ENCODE peak calls at places on chromosomes 6 and 20, in seven cellular contexts. E is retinal pigment epithelial cell; J is HFFc6; V is AG08395; F is hippocampal formation; B is astrocyte of the spinal cord; X is CD4-positive, alpha-beta T cell. N is an unnamed sample.

GRCh38 chr6:134295953-134296553 is 21.9 kb downstream of the SGK1 start:
- DNase-seq in B (peak; percentile 97), E (peak; percentile 60), X (no peak), V (peak; percentile 95), J (peak; percentile 97), F (peak; percentile 26), N (no peak)

GRCh38 chr6:25215881-25216280 is 63.3 kb upstream of the CARMIL1 start:
- DNase-seq in J (no peak), X (no peak), F (no peak), V (no peak), B (no peak), E (no peak), N (no peak)

GRCh38 chr20:38536310-38536709 is 44.7 kb upstream of the ADIG start:
- DNase-seq in V (peak; percentile 5), E (no peak), F (no peak), B (peak; percentile 9), X (no peak), J (peak; percentile 78), N (no peak)

GRCh38 chr6:151240861-151241642 is 1.3 kb downstream of the AKAP12 start:
- DNase-seq in F (peak; percentile 21), V (peak; percentile 57), X (no peak), E (peak; percentile 28), J (peak; percentile 16), B (peak; percentile 83), N (no peak)

GRCh38 chr6:72552938-72553337 is 68.9 kb upstream of the KCNQ5 start:
- DNase-seq in V (peak; percentile 17), F (no peak), B (peak; percentile 9), J (peak; percentile 68), X (no peak), E (no peak), N (no peak)

GRCh38 chr6:166473886-166474596 is 91.3 kb upstream of the MPC1 start:
- DNase-seq in V (no peak), F (no peak), E (no peak), B (no peak), J (no peak), X (no peak), N (no peak)

GRCh38 chr6:76876922-76877553 is 586.3 kb downstream of the HTR1B start:
- DNase-seq in V (no peak), J (no peak), X (no peak), B (peak; percentile 38), E (no peak), F (no peak), N (no peak)

GRCh38 chr20:44856847-44857448 is 28.6 kb upstream of the YWHAB start:
- DNase-seq in V (no peak), B (no peak), F (no peak), X (no peak), J (no peak), E (no peak), N (no peak)

GRCh38 chr20:41175201-41175651 is 37.9 kb downstream of the PLCG1 start:
- DNase-seq in E (no peak), F (no peak), J (no peak), X (no peak), V (no peak), B (no peak), N (no peak)

GRCh38 chr6:4381379-4381778 is 246.0 kb upstream of the ECI2 start:
- DNase-seq in X (no peak), J (no peak), V (no peak), F (no peak), B (no peak), E (no peak), N (no peak)

GRCh38 chr6:13355043-13355945 is 27.0 kb upstream of the TBC1D7 start:
- DNase-seq in B (peak; percentile 97), X (no peak), V (peak; percentile 88), F (no peak), J (peak; percentile 96), E (peak; percentile 83), N (no peak)

GRCh38 chr6:32785781-32786533 is 22.6 kb upstream of the HLA-DQB2 start:
- DNase-seq in V (peak; percentile 61), J (peak; percentile 45), B (peak; percentile 52), F (peak; percentile 14), X (no peak), E (peak; percentile 9), N (no peak)

GRCh38 chr20:41044409-41045062 is 15.9 kb downstream of the TOP1 start:
- DNase-seq in V (no peak), F (no peak), B (no peak), E (no peak), J (no peak), X (no peak), N (no peak)

GRCh38 chr6:151399679-151400078 is 8.3 kb upstream of the ZBTB2 start:
- DNase-seq in V (no peak), X (no peak), F (no peak), J (no peak), B (no peak), E (no peak), N (no peak)

GRCh38 chr6:7528565-7528964 is 12.9 kb upstream of the DSP start:
- DNase-seq in B (peak; percentile 50), J (peak; percentile 84), X (no peak), E (no peak), F (no peak), V (peak; percentile 70), N (no peak)

GRCh38 chr20:24658920-24659660 is 189.7 kb downstream of the SYNDIG1 start:
- DNase-seq in B (no peak), E (no peak), X (no peak), J (no peak), V (no peak), F (peak; percentile 45), N (no peak)

GRCh38 chr6:145878591-145879295 is 64.1 kb upstream of the FBXO30 start:
- DNase-seq in F (no peak), V (no peak), E (no peak), B (peak; percentile 30), J (no peak), X (no peak), N (no peak)

GRCh38 chr6:157134402-157135074 is 188.8 kb downstream of the TMEM242 start:
- DNase-seq in F (no peak), J (no peak), V (no peak), X (no peak), B (no peak), E (no peak), N (no peak)

GRCh38 chr6:108736832-108737231 is 111.4 kb upstream of the ARMC2 start:
- DNase-seq in V (peak; percentile 75), E (peak; percentile 87), F (no peak), J (peak; percentile 80), X (no peak), B (peak; percentile 77), N (no peak)

GRCh38 chr6:33425668-33426577 is 6.1 kb downstream of the SYNGAP1 start:
- DNase-seq in E (peak; percentile 48), J (peak; percentile 79), X (peak; percentile 79), V (peak; percentile 83), F (peak; percentile 79), B (peak; percentile 86), N (peak; percentile 72)

GRCh38 chr6:61555993-61556392 is 730.0 kb downstream of the KHDRBS2 start:
- DNase-seq in V (no peak), B (no peak), X (no peak), F (no peak), E (no peak), J (no peak), N (no peak)

GRCh38 chr6:73694711-73695411 is 1.1 kb upstream of the CD109 start:
- DNase-seq in E (no peak), J (peak; percentile 72), X (no peak), V (peak; percentile 57), B (peak; percentile 73), F (peak; percentile 26), N (no peak)

GRCh38 chr6:6466967-6467761 is 121.4 kb upstream of the LY86 start:
- DNase-seq in F (no peak), B (peak; percentile 2), E (no peak), V (no peak), X (no peak), J (no peak), N (no peak)

GRCh38 chr6:138637822-138638221 is 135.7 kb upstream of the CCDC28A start:
- DNase-seq in X (no peak), E (no peak), B (no peak), V (no peak), J (no peak), F (no peak), N (no peak)

GRCh38 chr20:10322073-10323012 is 103.7 kb downstream of the SNAP25 start:
- DNase-seq in V (peak; percentile 55), F (no peak), B (peak; percentile 24), X (no peak), E (no peak), J (no peak), N (no peak)

N was measured in activated T-helper 9 cell treated with anti-CD3 and anti-CD28 coated beads, Interleukin-2, amount 50 U/mL, for 16 hours.